ENCODE peak calls at places on chromosome 20, in seven cellular contexts. S is neural crest cell; C is nephron progenitor cell; M is cardiac fibroblast; W is cardiac muscle cell; D is osteoblast; V is CD8-positive, alpha-beta T cell. J is an unnamed sample.

GRCh38 chr20:14208956-14209355 is 128.5 kb downstream of the FLRT3 start:
- DNase-seq in S (no peak), C (no peak), M (no peak), W (no peak), D (no peak), V (no peak), J (no peak)

GRCh38 chr20:33839591-33839990 is 28.4 kb downstream of the CHMP4B start:
- DNase-seq in S (no peak), C (no peak), M (no peak), W (peak), D (no peak), V (no peak), J (no peak)

GRCh38 chr20:53352727-53353440 is 240.8 kb downstream of the ZNF217 start:
- DNase-seq in S (no peak), C (no peak), M (no peak), W (no peak), D (no peak), V (no peak), J (no peak)

GRCh38 chr20:15446373-15446772 is 1109.0 kb upstream of the FLRT3 start:
- DNase-seq in S (no peak), C (peak), M (no peak), W (no peak), D (no peak), V (no peak), J (no peak)

GRCh38 chr20:24842591-24843442 is 106.3 kb upstream of the CST7 start:
- DNase-seq in S (no peak), C (no peak), M (no peak), W (no peak), D (peak), V (no peak), J (no peak)

GRCh38 chr20:47330933-47331708 is 25.4 kb downstream of the ZMYND8 start:
- DNase-seq in S (no peak), C (no peak), M (peak), W (no peak), D (peak), V (no peak), J (no peak)

GRCh38 chr20:20520776-20521175 is 152.9 kb downstream of the INSM1 start:
- DNase-seq in S (no peak), C (no peak), M (no peak), W (no peak), D (peak), V (no peak), J (no peak)

GRCh38 chr20:47607208-47607613 is 105.5 kb downstream of the NCOA3 start:
- DNase-seq in S (no peak), C (no peak), M (peak), W (no peak), D (no peak), V (no peak), J (no peak)

GRCh38 chr20:25282796-25283195 is 34.9 kb downstream of the PYGB start:
- DNase-seq in S (no peak), C (no peak), M (no peak), W (no peak), D (peak), V (no peak), J (no peak)

GRCh38 chr20:17856837-17857605 is 111.6 kb downstream of the SNX5 start:
- DNase-seq in S (no peak), C (no peak), M (no peak), W (no peak), D (no peak), V (no peak), J (no peak)

GRCh38 chr20:47821481-47822100 is 36.3 kb upstream of the SULF2 start:
- DNase-seq in S (no peak), C (no peak), M (no peak), W (no peak), D (no peak), V (no peak), J (no peak)

GRCh38 chr20:49595811-49596545 is 28.0 kb upstream of the PTGIS start:
- DNase-seq in S (no peak), C (no peak), M (peak), W (no peak), D (no peak), V (no peak), J (no peak)

GRCh38 chr20:24691901-24692351 is 222.5 kb downstream of the SYNDIG1 start:
- DNase-seq in S (no peak), C (no peak), M (no peak), W (no peak), D (peak), V (no peak), J (peak)

GRCh38 chr20:33917813-33918525 is 75.7 kb upstream of the RALY start:
- DNase-seq in S (no peak), C (no peak), M (peak), W (no peak), D (no peak), V (no peak), J (no peak)

GRCh38 chr20:51804754-51805153 is 2.4 kb upstream of the SALL4 start:
- DNase-seq in S (no peak), C (no peak), M (no peak), W (no peak), D (no peak), V (no peak), J (no peak)

GRCh38 chr20:21550587-21550986 is 36.7 kb upstream of the NKX2-2 start:
- DNase-seq in S (no peak), C (no peak), M (no peak), W (no peak), D (no peak), V (no peak), J (no peak)

GRCh38 chr20:48773837-48774418 is 53.9 kb downstream of the PREX1 start:
- DNase-seq in S (no peak), C (no peak), M (no peak), W (no peak), D (no peak), V (no peak), J (no peak)

GRCh38 chr20:51961964-51962761 is 159.8 kb upstream of the SALL4 start:
- DNase-seq in S (no peak), C (no peak), M (no peak), W (no peak), D (no peak), V (no peak), J (no peak)

GRCh38 chr20:63612276-63612931 is 14.5 kb downstream of the GMEB2 start:
- DNase-seq in S (no peak), C (no peak), M (no peak), W (no peak), D (peak), V (no peak), J (no peak)

GRCh38 chr20:17541996-17542395 is 10.8 kb upstream of the BFSP1 start:
- DNase-seq in S (no peak), C (no peak), M (peak), W (no peak), D (no peak), V (no peak), J (no peak)

GRCh38 chr20:44460795-44461141 is 14.9 kb upstream of the TTPAL start:
- DNase-seq in S (no peak), C (no peak), M (peak), W (peak), D (no peak), V (no peak), J (no peak)

GRCh38 chr20:45407067-45407745 is 883 bp upstream of the DBNDD2 start:
- DNase-seq in S (no peak), C (peak), M (peak), W (peak), D (peak), V (no peak), J (no peak)

GRCh38 chr20:35320396-35321126 is 28.3 kb upstream of the FAM83C start:
- DNase-seq in S (no peak), C (no peak), M (no peak), W (no peak), D (peak), V (no peak), J (no peak)

GRCh38 chr20:33279261-33279910 is 3.6 kb upstream of the BPIFB1 start:
- DNase-seq in S (no peak), C (no peak), M (no peak), W (no peak), D (no peak), V (no peak), J (no peak)

GRCh38 chr20:45470262-45470931 is 844 bp downstream of the WFDC2 start:
- DNase-seq in S (peak), C (peak), M (peak), W (peak), D (peak), V (no peak), J (no peak)

GRCh38 chr20:42986143-42986773 is 203.4 kb downstream of the PTPRT start:
- DNase-seq in S (no peak), C (no peak), M (no peak), W (no peak), D (no peak), V (no peak), J (no peak)

GRCh38 chr20:57240850-57241429 is 25.5 kb downstream of the BMP7 start:
- DNase-seq in S (no peak), C (no peak), M (no peak), W (no peak), D (no peak), V (no peak), J (no peak)

DNA sequence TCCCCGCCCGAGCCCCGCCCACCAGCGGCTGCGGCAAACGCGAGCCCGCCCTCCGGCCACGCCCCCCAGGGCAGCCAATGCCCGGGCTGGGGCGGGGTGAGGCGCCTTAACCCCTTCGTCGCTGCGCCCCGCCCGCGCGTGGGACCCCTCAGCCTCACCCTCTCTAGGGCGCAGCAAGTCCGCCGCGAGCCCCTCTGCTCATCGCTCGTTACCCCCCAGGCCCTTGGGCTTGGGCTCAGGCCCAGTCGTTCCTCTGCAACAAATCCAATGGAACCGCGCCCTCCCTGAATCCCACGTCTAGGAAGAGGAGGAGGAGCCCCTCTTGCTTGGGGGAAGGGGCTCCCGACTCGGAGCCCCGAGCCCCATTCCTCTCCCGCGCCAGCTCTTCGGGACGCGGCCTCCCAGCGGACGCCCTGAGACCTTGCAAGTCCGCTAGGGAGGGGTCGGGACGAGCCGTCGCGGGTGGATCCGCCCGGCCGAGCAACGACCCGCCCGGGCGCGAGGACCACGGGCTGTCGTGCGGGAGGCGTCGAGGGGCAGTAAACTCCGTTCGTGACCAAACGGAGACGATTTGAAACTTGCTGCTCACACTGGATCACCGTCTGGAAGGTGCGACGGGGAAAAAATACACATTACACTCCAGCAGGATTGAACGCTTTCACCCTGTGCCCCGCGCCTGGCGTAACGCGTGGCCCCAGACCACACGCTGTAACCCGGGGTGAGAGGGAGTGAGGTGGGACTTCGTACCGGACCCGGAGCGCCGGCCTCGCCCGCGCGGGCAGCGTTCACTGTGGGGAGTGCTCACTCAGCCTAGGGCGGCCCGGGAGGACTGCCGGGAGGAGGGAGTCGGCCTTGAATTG is 463 bp upstream of the LZTS3 start:
- DNase-seq in S (peak), C (peak), M (peak), W (peak), D (peak), V (peak), J (peak)
- TF ChIP-seq CTCF in S (peak), C (peak), M (peak), W (peak), D (no peak), V (no peak), J (peak)

DNA sequence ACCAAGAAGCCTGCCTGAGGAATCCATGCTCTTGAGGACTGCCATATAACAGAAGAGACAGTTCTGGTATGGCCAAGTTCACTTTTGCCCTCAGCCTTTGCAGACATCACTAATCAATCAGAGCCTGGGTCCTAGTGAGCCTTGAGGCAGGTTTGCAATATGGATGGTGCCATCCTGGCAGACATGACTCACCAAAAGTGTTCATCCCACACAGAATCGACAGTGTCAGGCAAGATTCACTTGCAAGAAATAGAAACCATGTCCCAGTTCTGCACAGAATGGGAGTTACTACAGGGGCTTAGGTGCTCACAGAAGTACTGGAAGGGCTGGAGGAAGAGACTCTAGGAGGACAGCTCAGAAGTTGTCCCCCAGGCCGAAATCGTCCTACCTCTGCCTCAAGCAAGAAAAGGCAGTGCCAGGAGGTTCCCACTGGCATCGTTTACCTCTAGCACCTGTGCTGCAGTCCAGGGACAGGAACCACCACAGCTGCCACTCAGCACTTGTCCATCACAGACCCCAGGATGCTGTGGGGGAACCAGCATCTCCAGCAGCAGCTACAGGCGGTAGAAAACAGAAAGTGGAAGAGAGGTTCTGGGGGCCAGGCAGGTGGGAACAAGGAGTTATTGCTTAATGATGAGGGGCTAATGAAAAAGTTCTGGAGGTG is 42.6 kb upstream of the PHACTR3 start:
- DNase-seq in S (no peak), C (no peak), M (no peak), W (no peak), D (peak), V (no peak), J (no peak)
- TF ChIP-seq CTCF in S (no peak), C (no peak), M (no peak), W (no peak), D (no peak), V (no peak), J (no peak)

DNA sequence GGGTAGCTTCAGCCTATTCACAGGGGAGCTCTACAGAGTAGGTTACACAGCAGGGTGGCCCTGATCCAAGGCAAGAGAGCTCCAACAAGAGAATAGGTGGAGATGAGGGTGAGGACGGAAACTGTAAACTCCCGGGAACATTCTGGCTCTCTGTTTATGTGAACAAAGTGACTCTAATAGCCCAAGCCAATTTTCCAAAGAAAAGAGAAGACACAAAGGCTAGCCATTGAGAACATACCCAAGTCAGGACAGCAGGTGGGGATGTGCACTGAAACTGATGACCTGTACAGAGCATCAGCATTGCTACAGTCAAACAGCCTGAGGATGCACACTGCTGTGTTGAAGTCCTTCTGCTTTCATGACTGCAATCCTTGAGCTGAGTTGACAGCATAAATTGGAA is 136.0 kb upstream of the TOP1 start:
- DNase-seq in S (no peak), C (no peak), M (no peak), W (no peak), D (no peak), V (no peak), J (no peak)
- TF ChIP-seq CTCF in S (no peak), C (no peak), M (no peak), W (no peak), D (no peak), V (no peak), J (no peak)

GRCh38 chr20:37519508-37520416 is 1.3 kb upstream of the NNAT start:
- DNase-seq in S (no peak), C (peak), M (no peak), W (peak), D (no peak), V (no peak), J (no peak)
- TF ChIP-seq CTCF in S (no peak), C (no peak), M (no peak), W (no peak), D (peak), V (no peak), J (peak)

DNA sequence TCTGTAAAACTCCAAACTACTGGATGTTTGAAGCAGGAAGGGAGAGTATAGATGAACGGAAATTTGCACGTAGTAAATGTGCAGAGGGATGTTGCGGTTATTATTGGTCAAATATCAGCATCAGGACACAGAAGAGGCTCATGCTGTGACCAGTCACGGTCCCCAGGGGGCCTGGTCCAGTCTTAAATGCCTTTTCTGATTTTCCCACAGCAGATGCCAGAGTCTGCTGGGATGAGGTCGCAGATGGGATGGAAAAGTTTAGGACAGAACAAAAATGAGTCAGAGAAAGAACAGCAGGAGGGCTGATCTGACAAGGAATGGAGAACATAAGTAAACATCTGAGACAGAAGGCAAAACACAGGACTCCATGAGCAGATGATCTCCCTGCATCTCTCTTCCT is 11.7 kb upstream of the SIRPG start:
- DNase-seq in S (no peak), C (no peak), M (no peak), W (no peak), D (peak), V (no peak), J (no peak)
- TF ChIP-seq CTCF in S (no peak), C (no peak), M (no peak), W (no peak), D (no peak), V (no peak), J (no peak)

GRCh38 chr20:62363920-62364851 is 2.9 kb downstream of the LAMA5 start:
- DNase-seq in S (no peak), C (no peak), M (peak), W (no peak), D (peak), V (no peak), J (no peak)
- TF ChIP-seq CTCF in S (no peak), C (no peak), M (no peak), W (no peak), D (no peak), V (no peak), J (no peak)

GRCh38 chr20:61979701-61980635 is 85.7 kb downstream of the TAF4 start:
- DNase-seq in S (no peak), C (no peak), M (no peak), W (no peak), D (peak), V (no peak), J (no peak)
- TF ChIP-seq CTCF in S (no peak), C (no peak), M (no peak), W (no peak), D (no peak), V (no peak), J (no peak)

DNA sequence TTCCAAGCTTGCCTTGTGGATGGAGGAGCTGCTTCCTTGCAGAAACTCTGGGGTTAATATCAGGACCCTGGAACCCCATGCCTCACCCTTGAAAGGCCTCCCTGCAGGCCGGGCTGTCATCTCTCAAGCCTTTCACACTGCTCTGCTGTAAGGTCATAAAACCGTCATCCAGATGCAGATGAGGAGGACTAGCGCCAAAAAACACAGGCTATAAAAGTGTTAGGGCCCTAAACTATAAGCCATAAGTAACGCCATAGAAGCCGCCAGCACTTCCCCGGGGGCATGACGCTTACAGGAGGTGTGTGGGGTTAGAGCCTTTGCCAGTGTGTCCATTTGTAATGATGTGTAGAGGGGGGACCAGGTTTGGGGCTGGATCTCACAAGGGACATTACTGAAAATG is 47.6 kb downstream of the CDH4 start:
- DNase-seq in S (no peak), C (no peak), M (no peak), W (no peak), D (peak), V (no peak), J (no peak)
- TF ChIP-seq CTCF in S (no peak), C (no peak), M (no peak), W (no peak), D (no peak), V (no peak), J (no peak)